ENCODE peak calls at places on chromosomes 6 and 20, in four cellular contexts. D, P, B and G are unnamed samples.

GRCh38 chr6:52209672-52210626 is 23.8 kb downstream of the IL17A start:
- DNase-seq in B (no peak), D (no peak), P (no peak), G (no peak)

GRCh38 chr20:35122787-35123405 is 24.2 kb downstream of the EDEM2 start:
- DNase-seq in P (no peak), B (no peak), D (no peak), G (no peak)

GRCh38 chr6:137111296-137112066 is 62.0 kb downstream of the IL22RA2 start:
- DNase-seq in P (no peak), D (no peak), B (no peak), G (no peak)

GRCh38 chr20:4814696-4815252 is 93.1 kb downstream of the PRND start:
- DNase-seq in B (no peak), P (peak), D (peak), G (peak)

GRCh38 chr20:44471481-44471882 is 4.2 kb upstream of the TTPAL start:
- DNase-seq in B (no peak), D (no peak), P (no peak), G (no peak)

GRCh38 chr6:96939019-96939805 is 14.7 kb downstream of the KLHL32 start:
- DNase-seq in B (no peak), P (no peak), D (no peak), G (no peak)

GRCh38 chr6:8578006-8578405 is 142.7 kb upstream of the SLC35B3 start:
- DNase-seq in P (no peak), D (no peak), B (no peak), G (no peak)

GRCh38 chr6:139368661-139369060 is 5.8 kb downstream of the CITED2 start:
- DNase-seq in P (no peak), B (no peak), D (no peak), G (no peak)

GRCh38 chr6:116106146-116106545 is 5.5 kb downstream of the NT5DC1 start:
- DNase-seq in D (no peak), P (no peak), B (no peak), G (no peak)

GRCh38 chr20:38434310-38434741 is 802 bp downstream of the SNHG17 start:
- DNase-seq in D (peak), B (no peak), P (peak), G (peak)